ENCODE peak calls at places on chromosomes 11 and 22, in nine cellular contexts. R is SK-N-SH, E is mesenchymal stem cell, S is astrocyte, Z is HCT116, O is A549, A is GM23338, G is hepatocyte, L is GM23248. F is an unnamed sample.

GRCh38 chr22:39545310-39546063 is 12.9 kb upstream of the RPS19BP1 start:
- DNase-seq in R (no peak), O (no peak), E (peak), Z (no peak), L (peak), A (peak), S (peak), G (peak), F (no peak)

GRCh38 chr22:29308791-29309262 is 2.4 kb downstream of the GAS2L1 start:
- DNase-seq in E (peak), A (peak), R (peak), G (no peak), Z (no peak), L (peak), S (peak), O (no peak), F (no peak)

GRCh38 chr11:73334244-73335203 is 26.4 kb downstream of the ARHGEF17 start:
- DNase-seq in A (no peak), E (peak), Z (peak), G (peak), S (peak), R (peak), L (peak), O (peak), F (no peak)

GRCh38 chr11:110479070-110479444 is 49.3 kb downstream of the FDX1 start:
- DNase-seq in R (no peak), A (no peak), S (no peak), G (no peak), L (no peak), E (no peak), O (no peak), Z (no peak), F (no peak)

GRCh38 chr11:57248780-57249383 is 11.8 kb upstream of the APLNR start:
- DNase-seq in L (peak), E (peak), S (peak), R (peak), A (peak), Z (peak), G (peak), O (peak), F (peak)

GRCh38 chr11:88320149-88320559 is 17.4 kb downstream of the CTSC start:
- DNase-seq in O (no peak), S (peak), R (no peak), A (no peak), L (peak), Z (no peak), G (peak), E (peak), F (no peak)

GRCh38 chr11:70128435-70128906 is 50.4 kb downstream of the ANO1 start:
- DNase-seq in Z (peak), L (peak), E (no peak), S (no peak), G (no peak), O (peak), A (peak), R (no peak), F (no peak)

GRCh38 chr11:134572741-134573675 is 161.0 kb upstream of the B3GAT1 start:
- DNase-seq in G (no peak), S (no peak), Z (no peak), E (no peak), L (no peak), R (peak), O (no peak), A (no peak), F (no peak)

GRCh38 chr22:31001124-31001770 is 32.2 kb downstream of the TUG1 start:
- DNase-seq in E (no peak), R (no peak), G (no peak), L (no peak), S (no peak), Z (no peak), A (no peak), O (no peak), F (no peak)

GRCh38 chr11:104897891-104898684 is at the start of gene CASP12:
- DNase-seq in G (peak), Z (no peak), R (no peak), E (peak), S (no peak), O (no peak), L (no peak), A (no peak), F (no peak)

GRCh38 chr11:77198440-77198849 is 70.4 kb downstream of the MYO7A start:
- DNase-seq in R (peak), O (peak), L (no peak), A (peak), S (no peak), E (no peak), G (no peak), Z (peak), F (peak)

GRCh38 chr22:29190051-29190450 is 15.6 kb upstream of the EMID1 start:
- DNase-seq in A (no peak), E (no peak), O (no peak), S (no peak), L (no peak), Z (no peak), R (no peak), G (no peak), F (no peak)

GRCh38 chr11:110429614-110430266 is at the start of gene FDX1:
- DNase-seq in Z (peak), R (peak), G (peak), O (peak), E (peak), A (peak), L (peak), S (peak), F (peak)

GRCh38 chr11:114278342-114279065 is 17.7 kb upstream of the NNMT start:
- DNase-seq in Z (no peak), L (no peak), A (no peak), O (no peak), E (no peak), S (no peak), G (no peak), R (no peak), F (no peak)

GRCh38 chr11:30815619-30816018 is 229.5 kb upstream of the MPPED2 start:
- DNase-seq in E (no peak), A (no peak), Z (no peak), R (no peak), L (no peak), O (no peak), G (no peak), S (no peak), F (no peak)

GRCh38 chr11:5726351-5726750 is 9.9 kb upstream of the OR56B1 start:
- DNase-seq in G (no peak), O (no peak), E (no peak), R (no peak), Z (no peak), A (no peak), L (no peak), S (no peak), F (no peak)

GRCh38 chr11:119472186-119472855 is 49.3 kb upstream of the THY1 start:
- DNase-seq in O (no peak), S (peak), R (no peak), E (no peak), Z (no peak), L (peak), G (no peak), A (no peak), F (no peak)

GRCh38 chr11:22165087-22165486 is 27.8 kb upstream of the ANO5 start:
- DNase-seq in S (no peak), Z (no peak), E (no peak), A (no peak), G (no peak), R (no peak), L (no peak), O (no peak), F (no peak)

GRCh38 chr11:85945788-85946187 is 90.6 kb downstream of the CCDC83 start:
- DNase-seq in A (no peak), L (no peak), O (no peak), G (no peak), R (no peak), E (no peak), S (no peak), Z (no peak), F (peak)

GRCh38 chr11:122628691-122629555 is 26.6 kb upstream of the UBASH3B start:
- DNase-seq in G (peak), Z (peak), S (peak), A (peak), R (peak), L (peak), O (peak), E (peak), F (peak)

GRCh38 chr11:96863520-96863919 is 473.7 kb downstream of the JRKL start:
- DNase-seq in R (no peak), S (no peak), A (no peak), L (no peak), G (no peak), E (no peak), Z (no peak), O (no peak), F (no peak)

GRCh38 chr11:36231300-36231699 is 57.9 kb downstream of the COMMD9 start:
- DNase-seq in E (peak), A (no peak), G (peak), R (peak), S (peak), L (peak), Z (no peak), O (no peak), F (no peak)

GRCh38 chr11:79794484-79795393 is 353.9 kb upstream of the TENM4 start:
- DNase-seq in G (no peak), Z (no peak), S (no peak), L (no peak), O (no peak), A (peak), E (no peak), R (no peak), F (no peak)

GRCh38 chr11:68113986-68114385 is 7.2 kb downstream of the CHKA start:
- DNase-seq in L (peak), R (no peak), Z (no peak), S (no peak), A (no peak), O (no peak), E (peak), G (no peak), F (no peak)

GRCh38 chr11:72238492-72239295 is 5.3 kb downstream of the PHOX2A start:
- DNase-seq in G (no peak), L (no peak), E (no peak), A (peak), R (peak), O (no peak), S (no peak), Z (no peak), F (no peak)

GRCh38 chr11:116454020-116454645 is 318.7 kb downstream of the BUD13 start:
- DNase-seq in G (peak), S (peak), Z (no peak), R (peak), O (peak), E (peak), A (peak), L (peak), F (peak)

GRCh38 chr22:22158965-22159364 is 85.6 kb upstream of the VPREB1 start:
- DNase-seq in E (no peak), L (no peak), R (no peak), A (no peak), Z (no peak), S (no peak), G (no peak), O (no peak), F (no peak)

GRCh38 chr11:72573380-72573949 is 100.8 kb downstream of the PDE2A start:
- DNase-seq in Z (peak), O (peak), L (peak), G (peak), R (peak), E (peak), A (peak), S (no peak), F (peak)

GRCh38 chr22:31829505-31829904 is 75.7 kb downstream of the DEPDC5 start:
- DNase-seq in R (peak), G (peak), E (peak), S (peak), A (no peak), L (peak), Z (peak), O (peak), F (no peak)

GRCh38 chr11:112453601-112454577 is 193.2 kb upstream of the PLET1 start:
- DNase-seq in O (peak), E (peak), S (no peak), A (peak), R (peak), Z (peak), G (peak), L (peak), F (peak)

GRCh38 chr11:2944530-2944929 is 15.3 kb upstream of the PHLDA2 start:
- DNase-seq in S (no peak), G (no peak), L (no peak), E (no peak), Z (no peak), A (peak), R (no peak), O (no peak), F (no peak)

GRCh38 chr11:115078461-115079438 is 400.4 kb downstream of the NXPE2 start:
- DNase-seq in S (no peak), O (no peak), A (no peak), E (no peak), R (no peak), L (no peak), G (no peak), Z (no peak), F (no peak)

DNA sequence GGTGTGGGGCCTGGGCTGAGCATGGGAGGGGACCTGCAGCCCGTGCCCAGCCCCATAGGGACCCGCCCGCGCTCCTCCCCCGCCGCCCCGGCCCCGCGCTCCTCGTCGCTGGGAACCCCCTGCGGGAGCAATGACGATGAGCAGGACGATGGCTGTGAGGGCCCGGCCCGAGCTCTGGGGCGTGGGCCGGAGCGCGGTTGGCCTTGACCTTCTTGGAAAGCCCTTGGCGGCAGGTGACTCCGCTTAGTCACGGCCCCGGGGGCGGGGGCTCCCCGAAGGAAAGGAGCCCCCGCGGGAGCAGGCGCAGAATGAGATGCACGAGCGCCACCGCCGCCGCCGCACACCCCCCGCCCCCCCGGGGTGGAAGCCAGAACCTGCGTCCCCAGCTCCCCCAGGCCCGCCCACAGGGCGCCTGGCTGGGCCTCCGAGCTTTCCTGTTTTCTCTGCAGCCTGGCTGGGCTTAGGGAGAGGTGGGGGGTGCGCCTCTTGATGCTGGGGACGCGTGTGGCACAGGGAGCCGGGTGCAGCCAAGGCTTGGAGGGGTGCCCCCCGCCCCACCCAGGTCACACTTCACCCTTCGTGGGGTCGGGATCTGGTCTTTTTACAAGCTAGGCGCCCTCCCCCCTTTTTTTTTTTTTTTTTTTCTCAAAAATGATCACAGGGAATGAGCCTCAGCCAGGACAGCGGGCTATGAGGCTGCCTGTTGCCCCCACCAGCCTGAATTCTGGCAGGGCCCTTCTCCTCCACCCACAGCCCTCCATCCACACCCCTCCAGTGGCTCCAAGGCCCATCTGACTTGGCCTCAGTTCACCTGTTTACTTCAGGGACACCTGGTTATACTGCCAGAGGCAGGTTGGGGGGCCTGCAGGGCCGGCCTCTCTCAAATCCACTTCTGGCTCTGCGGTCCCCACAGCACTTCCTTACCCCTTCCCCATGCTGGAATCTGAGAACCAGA is 17.9 kb downstream of the CRELD2 start:
- DNase-seq in E (peak), Z (no peak), S (peak), R (peak), L (peak), A (peak), O (no peak), G (peak), F (peak)
- H3K4me3 ChIP-seq in E (no peak), Z (peak), S (peak), R (peak), L (peak), A (peak), O (peak), G (no peak), F (peak)

GRCh38 chr22:38080468-38080846 is 3.5 kb downstream of the SLC16A8 start:
- DNase-seq in R (no peak), A (no peak), E (no peak), G (no peak), Z (no peak), S (no peak), O (no peak), L (no peak), F (no peak)

GRCh38 chr22:38080847-38081635 is 2.9 kb downstream of the SLC16A8 start:
- DNase-seq in E (peak), Z (no peak), S (peak), L (peak), R (peak), A (peak), O (no peak), G (peak), F (no peak)

GRCh38 chr22:38082986-38083710 is 836 bp downstream of the SLC16A8 start:
- DNase-seq in S (no peak), Z (no peak), R (no peak), A (no peak), O (no peak), E (no peak), L (no peak), G (no peak), F (no peak)

GRCh38 chr22:38081941-38082828 is 1.8 kb downstream of the SLC16A8 start:
- DNase-seq in G (no peak), E (no peak), Z (no peak), O (no peak), S (no peak), A (peak), L (no peak), R (no peak), F (no peak)

DNA sequence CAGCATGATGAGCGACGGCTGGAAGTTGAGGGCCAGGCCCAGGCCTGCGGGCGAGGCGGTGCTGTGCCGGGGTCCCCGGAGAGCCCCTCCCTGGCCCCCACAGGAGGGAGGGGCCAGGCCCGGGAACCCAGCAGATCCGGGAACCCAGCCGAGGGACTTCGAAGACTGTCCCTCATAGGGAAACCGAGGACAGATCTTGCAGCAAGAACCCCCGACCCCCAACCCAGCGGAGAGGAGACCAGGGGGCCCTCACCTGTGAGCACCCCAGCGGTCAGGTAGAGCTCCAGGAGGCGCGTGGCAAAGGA is 2.4 kb downstream of the SLC16A8 start:
- DNase-seq in Z (no peak), R (no peak), S (no peak), A (no peak), L (no peak), E (no peak), O (no peak), G (no peak), F (no peak)
- H3K4me2 ChIP-seq in Z (no peak), R (no peak), S (peak), A (peak), L (peak), E (peak), O (no peak), G (peak), F (no peak)

GRCh38 chr22:42915980-42916765 is 59.1 kb upstream of the ARFGAP3 start:
- DNase-seq in A (peak), S (no peak), O (no peak), L (no peak), Z (no peak), G (peak), R (no peak), E (no peak), F (no peak)

GRCh38 chr22:42914511-42915076 is 57.5 kb upstream of the ARFGAP3 start:
- DNase-seq in Z (no peak), L (no peak), S (no peak), A (no peak), R (no peak), O (no peak), G (no peak), E (no peak), F (no peak)

GRCh38 chr22:42910221-42910942 is 53.3 kb upstream of the ARFGAP3 start:
- DNase-seq in L (no peak), A (no peak), G (no peak), O (no peak), S (no peak), Z (no peak), R (no peak), E (no peak), F (peak)

GRCh38 chr22:42912049-42912448 is 55.0 kb upstream of the ARFGAP3 start:
- DNase-seq in O (no peak), G (no peak), L (no peak), Z (no peak), R (no peak), E (no peak), S (no peak), A (no peak), F (no peak)

DNA sequence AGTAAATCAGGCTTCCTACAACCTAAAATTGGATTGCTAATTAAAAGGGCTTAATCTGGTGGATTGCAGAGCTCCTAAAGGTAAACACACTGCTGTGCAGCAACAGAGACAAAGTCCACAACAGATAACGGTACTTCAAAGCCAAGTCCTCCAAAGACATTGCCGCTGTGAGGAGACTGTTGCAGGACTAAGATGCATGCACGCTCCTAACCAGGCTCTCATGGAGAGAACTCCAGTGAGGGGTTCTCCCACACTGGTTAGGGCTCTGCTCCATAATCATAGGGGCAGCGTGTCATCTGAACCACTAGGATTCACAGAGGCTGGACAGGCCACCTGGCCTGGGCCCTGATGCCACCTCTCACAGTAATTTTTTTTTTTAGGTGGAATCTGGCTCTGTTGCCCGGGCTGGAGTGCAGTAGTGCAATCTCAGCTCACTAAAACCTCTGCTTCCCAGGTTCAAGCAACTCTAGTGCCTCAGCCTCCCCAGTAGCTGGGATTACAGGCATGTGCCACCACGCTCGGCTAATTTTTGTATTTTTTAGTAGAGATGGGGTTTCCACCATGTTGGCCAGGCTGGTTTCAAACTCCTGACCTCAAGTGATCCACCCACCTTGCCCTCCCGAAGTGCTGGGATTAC is 56.9 kb upstream of the ARFGAP3 start:
- DNase-seq in G (peak), R (no peak), S (no peak), L (no peak), E (no peak), O (no peak), A (no peak), Z (no peak), F (no peak)
- H3K4me3 ChIP-seq in G (no peak), R (no peak), S (no peak), L (no peak), E (no peak), O (no peak), A (no peak), Z (no peak), F (no peak)

GRCh38 chr11:64869571-64870175 is 8.7 kb downstream of the EHD1 start:
- DNase-seq in L (no peak), G (no peak), Z (no peak), E (peak), O (no peak), S (no peak), R (no peak), A (no peak), F (no peak)
- H3K4me2 ChIP-seq in L (peak), G (peak), Z (peak), E (peak), O (peak), S (peak), R (peak), A (no peak), F (peak)